ENCODE peak calls at places on chromosomes 1 and 21, in eight cellular contexts. M, O, U, C, Q, B, I and Y are unnamed samples.

GRCh38 chr1:170929412-170929834 is 5.9 kb upstream of the MROH9 start:
- DNase-seq in M (no peak), O (no peak), U (no peak), C (no peak), Q (no peak), B (no peak), I (no peak), Y (no peak)

GRCh38 chr21:35933466-35933865 is 126.9 kb downstream of the SETD4 start:
- DNase-seq in M (no peak), O (no peak), U (no peak), C (peak), Q (peak), B (no peak), I (no peak), Y (no peak)

GRCh38 chr1:205633421-205633976 is 1.7 kb upstream of the ELK4 start:
- DNase-seq in M (no peak), O (no peak), U (no peak), C (no peak), Q (no peak), B (no peak), I (no peak), Y (no peak)

GRCh38 chr1:225642177-225642576 is 10.7 kb downstream of the ENAH start:
- DNase-seq in M (no peak), O (no peak), U (no peak), C (no peak), Q (no peak), B (no peak), I (no peak), Y (no peak)

GRCh38 chr1:214615871-214616270 is 12.9 kb downstream of the CENPF start:
- DNase-seq in M (no peak), O (no peak), U (no peak), C (no peak), Q (peak), B (no peak), I (no peak), Y (no peak)

GRCh38 chr1:46719689-46720088 is 775 bp upstream of the EFCAB14 start:
- DNase-seq in M (no peak), O (peak), U (no peak), C (no peak), Q (no peak), B (no peak), I (no peak), Y (no peak)

GRCh38 chr1:24391882-24392603 is 21.5 kb downstream of the STPG1 start:
- DNase-seq in M (peak), O (peak), U (peak), C (no peak), Q (no peak), B (peak), I (no peak), Y (no peak)

GRCh38 chr1:150268342-150268705 is 492 bp downstream of the APH1A start:
- DNase-seq in M (peak), O (peak), U (no peak), C (no peak), Q (no peak), B (peak), I (no peak), Y (no peak)

GRCh38 chr1:4161271-4162006 is 261.4 kb upstream of the C1orf174 start:
- DNase-seq in M (no peak), O (no peak), U (no peak), C (no peak), Q (no peak), B (no peak), I (no peak), Y (no peak)

DNA sequence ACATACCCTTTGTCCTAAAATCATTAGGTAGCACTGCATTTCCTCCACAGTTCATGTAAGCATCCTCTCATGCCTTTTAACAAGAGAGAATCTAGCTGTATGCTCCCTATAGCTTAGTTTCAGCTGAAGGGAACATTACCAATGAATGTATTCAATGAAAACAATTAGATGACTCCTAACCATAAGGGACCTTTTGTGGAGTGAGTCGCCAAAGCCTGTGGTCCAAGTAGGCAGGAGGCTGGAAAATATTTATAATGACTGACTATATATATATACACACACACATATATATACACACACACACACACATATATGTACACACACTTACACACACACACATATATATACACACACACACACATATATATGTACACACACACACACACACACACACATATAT is 3.2 kb downstream of the HENMT1 start:
- DNase-seq in M (no peak), O (no peak), U (no peak), C (no peak), Q (no peak), B (no peak), I (no peak), Y (no peak)
- TF ChIP-seq CTCF in M (no peak), O (no peak), U (no peak), C (no peak), Q (no peak), B (no peak), I (no peak), Y (no peak)

GRCh38 chr1:219173758-219174671 is at the start of gene LYPLAL1:
- DNase-seq in M (peak), O (peak), U (peak), C (peak), Q (peak), B (peak), I (peak), Y (peak)
- TF ChIP-seq CTCF in M (no peak), O (peak), U (peak), C (no peak), Q (no peak), B (no peak), I (no peak), Y (no peak)

GRCh38 chr1:79193211-79194079 is 186.9 kb upstream of the ADGRL4 start:
- DNase-seq in M (no peak), O (no peak), U (no peak), C (no peak), Q (no peak), B (peak), I (no peak), Y (no peak)

GRCh38 chr1:79198841-79199240 is 192.3 kb upstream of the ADGRL4 start:
- DNase-seq in M (no peak), O (no peak), U (no peak), C (no peak), Q (no peak), B (no peak), I (no peak), Y (no peak)

GRCh38 chr1:79197421-79197820 is 190.9 kb upstream of the ADGRL4 start:
- DNase-seq in M (no peak), O (no peak), U (no peak), C (no peak), Q (no peak), B (peak), I (no peak), Y (no peak)
- TF ChIP-seq CTCF in M (no peak), O (no peak), U (no peak), C (no peak), Q (peak), B (peak), I (no peak), Y (no peak)

GRCh38 chr1:172531846-172532699 is 877 bp upstream of the SUCO start:
- DNase-seq in M (peak), O (peak), U (peak), C (peak), Q (peak), B (peak), I (peak), Y (peak)

GRCh38 chr1:172533511-172534116 is 664 bp downstream of the SUCO start:
- DNase-seq in M (peak), O (peak), U (no peak), C (no peak), Q (no peak), B (peak), I (no peak), Y (no peak)

GRCh38 chr1:172531412-172531811 is 1.5 kb upstream of the SUCO start:
- DNase-seq in M (no peak), O (no peak), U (no peak), C (no peak), Q (no peak), B (no peak), I (no peak), Y (no peak)

GRCh38 chr1:172530000-172530399 is 3.0 kb upstream of the SUCO start:
- DNase-seq in M (no peak), O (peak), U (no peak), C (no peak), Q (no peak), B (no peak), I (no peak), Y (no peak)

GRCh38 chr1:172532700-172533510 is at the start of gene SUCO:
- DNase-seq in M (peak), O (peak), U (peak), C (peak), Q (peak), B (peak), I (peak), Y (peak)
- TF ChIP-seq CTCF in M (peak), O (no peak), U (peak), C (no peak), Q (no peak), B (no peak), I (no peak), Y (no peak)

DNA sequence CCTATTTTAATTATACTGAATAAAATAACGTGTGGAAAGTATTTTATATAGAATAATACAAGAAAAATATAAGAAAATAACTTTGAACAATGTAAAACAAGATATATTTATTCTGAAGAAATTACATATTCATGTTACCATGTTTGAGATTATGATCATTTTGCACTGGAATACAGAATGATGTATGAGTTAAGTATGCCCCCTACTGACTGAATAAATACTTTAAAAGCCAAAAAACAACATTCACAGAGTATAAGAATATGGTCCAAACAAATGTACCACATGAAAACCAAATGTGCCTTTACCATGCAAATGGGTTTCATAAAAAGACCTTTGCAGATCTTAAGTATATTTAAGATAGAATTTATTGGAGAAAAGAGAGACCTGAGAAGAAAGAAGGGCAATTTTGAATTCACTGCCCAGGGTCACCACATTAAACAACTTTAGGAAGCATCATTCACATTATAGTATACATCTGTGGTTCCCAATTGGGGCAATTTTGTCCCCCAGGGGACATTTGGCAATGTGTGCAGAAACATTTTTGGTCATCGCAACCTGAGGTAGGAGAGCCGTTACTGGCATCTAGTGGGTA is 136.6 kb upstream of the GFI1 start:
- DNase-seq in M (no peak), O (peak), U (no peak), C (no peak), Q (peak), B (no peak), I (no peak), Y (no peak)
- TF ChIP-seq CTCF in M (no peak), O (peak), U (peak), C (peak), Q (no peak), B (peak), I (no peak), Y (peak)

DNA sequence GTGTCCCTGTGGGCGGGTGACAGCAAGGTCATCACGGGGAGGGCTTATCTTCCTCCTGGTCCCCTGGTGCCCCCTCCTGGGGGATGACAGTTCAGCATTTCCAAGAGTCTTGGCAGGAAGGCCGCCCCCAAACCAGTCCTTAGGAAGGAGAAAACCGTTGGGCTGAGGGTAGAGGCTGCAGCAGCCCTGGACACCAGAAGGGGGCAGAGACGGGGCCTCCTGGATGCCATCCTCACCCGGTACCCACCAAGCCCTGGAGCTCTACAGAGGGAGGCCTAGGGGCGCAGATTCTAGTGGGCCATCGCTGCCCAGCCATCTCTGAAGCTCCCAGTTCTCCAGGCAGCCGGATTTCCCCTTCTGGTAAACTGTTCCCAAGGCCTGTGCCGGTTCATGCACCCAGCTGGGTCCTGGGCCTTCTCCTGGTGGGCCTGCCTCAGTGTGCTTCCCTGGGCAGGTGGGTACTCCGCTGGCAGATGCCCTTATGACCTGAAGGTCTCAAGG is 14.8 kb upstream of the ZNF669 start:
- DNase-seq in M (no peak), O (peak), U (no peak), C (no peak), Q (no peak), B (peak), I (no peak), Y (no peak)
- TF ChIP-seq CTCF in M (no peak), O (peak), U (peak), C (no peak), Q (peak), B (no peak), I (no peak), Y (no peak)

GRCh38 chr1:162580315-162580714 is 18.8 kb downstream of the UAP1 start:
- DNase-seq in M (no peak), O (no peak), U (no peak), C (no peak), Q (no peak), B (no peak), I (no peak), Y (no peak)
- TF ChIP-seq CTCF in M (no peak), O (no peak), U (no peak), C (no peak), Q (no peak), B (no peak), I (no peak), Y (no peak)

GRCh38 chr1:156455362-156455761 is 45.2 kb downstream of the MEF2D start:
- DNase-seq in M (no peak), O (no peak), U (no peak), C (no peak), Q (no peak), B (no peak), I (no peak), Y (no peak)

GRCh38 chr1:156456625-156457465 is 43.7 kb downstream of the MEF2D start:
- DNase-seq in M (peak), O (peak), U (peak), C (peak), Q (peak), B (peak), I (peak), Y (peak)

GRCh38 chr1:156448134-156448967 is 52.2 kb downstream of the MEF2D start:
- DNase-seq in M (no peak), O (no peak), U (no peak), C (no peak), Q (no peak), B (no peak), I (no peak), Y (no peak)

GRCh38 chr1:156452863-156453262 is 47.7 kb downstream of the MEF2D start:
- DNase-seq in M (no peak), O (no peak), U (no peak), C (no peak), Q (no peak), B (no peak), I (no peak), Y (no peak)

GRCh38 chr1:156451486-156452184 is 48.9 kb downstream of the MEF2D start:
- DNase-seq in M (no peak), O (no peak), U (no peak), C (no peak), Q (no peak), B (no peak), I (no peak), Y (no peak)
- TF ChIP-seq CTCF in M (no peak), O (peak), U (no peak), C (no peak), Q (no peak), B (no peak), I (no peak), Y (no peak)